ENCODE peak calls at places on chromosome 11, in nine cellular contexts. One of them, this sample, is unnamed.

GRCh38 chr11:111696556-111696955 is 69.6 kb downstream of the PPP2R1B start:
- DNase-seq in LNCaP clone FGC: no peak
- DNase-seq in NCI-H2081: no peak
- DNase-seq in activated naive CD4-positive, alpha-beta T cell treated with Interleukin-2 at 50 U/mL for 16 hours: no peak
- DNase-seq in activated CD8-positive, alpha-beta T cell treated with anti-CD3 and anti-CD28 coated beads, Interleukin-2, amount 10 ng/mL, durations not matched to agents 7 days and 5 days: no peak
- DNase-seq in esophagus squamous epithelium: no peak
- DNase-seq in fibroblast of the aortic adventitia: peak
- DNase-seq in DND-41: no peak
- DNase-seq in DMS53: no peak
- DNase-seq in this sample: no peak

GRCh38 chr11:12845739-12846358 is 163.3 kb upstream of the RASSF10 start:
- DNase-seq in LNCaP clone FGC: no peak
- DNase-seq in NCI-H2081: peak
- DNase-seq in activated naive CD4-positive, alpha-beta T cell treated with Interleukin-2 at 50 U/mL for 16 hours: no peak
- DNase-seq in activated CD8-positive, alpha-beta T cell treated with anti-CD3 and anti-CD28 coated beads, Interleukin-2, amount 10 ng/mL, durations not matched to agents 7 days and 5 days: no peak
- DNase-seq in esophagus squamous epithelium: no peak
- DNase-seq in fibroblast of the aortic adventitia: peak
- DNase-seq in DND-41: no peak
- DNase-seq in DMS53: peak
- DNase-seq in this sample: peak

GRCh38 chr11:76700177-76701100 is 29.9 kb upstream of the LRRC32 start:
- DNase-seq in LNCaP clone FGC: no peak
- DNase-seq in NCI-H2081: no peak
- DNase-seq in activated naive CD4-positive, alpha-beta T cell treated with Interleukin-2 at 50 U/mL for 16 hours: no peak
- DNase-seq in activated CD8-positive, alpha-beta T cell treated with anti-CD3 and anti-CD28 coated beads, Interleukin-2, amount 10 ng/mL, durations not matched to agents 7 days and 5 days: no peak
- DNase-seq in esophagus squamous epithelium: no peak
- DNase-seq in fibroblast of the aortic adventitia: peak
- DNase-seq in DND-41: no peak
- DNase-seq in DMS53: no peak
- DNase-seq in this sample: peak

GRCh38 chr11:112157274-112157766 is 6.6 kb downstream of the IL18 start:
- DNase-seq in LNCaP clone FGC: no peak
- DNase-seq in NCI-H2081: no peak
- DNase-seq in activated naive CD4-positive, alpha-beta T cell treated with Interleukin-2 at 50 U/mL for 16 hours: no peak
- DNase-seq in activated CD8-positive, alpha-beta T cell treated with anti-CD3 and anti-CD28 coated beads, Interleukin-2, amount 10 ng/mL, durations not matched to agents 7 days and 5 days: no peak
- DNase-seq in esophagus squamous epithelium: no peak
- DNase-seq in fibroblast of the aortic adventitia: peak
- DNase-seq in DND-41: no peak
- DNase-seq in DMS53: peak
- DNase-seq in this sample: no peak

GRCh38 chr11:66593303-66593635 is 284 bp downstream of the CCS start:
- DNase-seq in LNCaP clone FGC: no peak
- DNase-seq in NCI-H2081: no peak
- DNase-seq in activated naive CD4-positive, alpha-beta T cell treated with Interleukin-2 at 50 U/mL for 16 hours: no peak
- DNase-seq in activated CD8-positive, alpha-beta T cell treated with anti-CD3 and anti-CD28 coated beads, Interleukin-2, amount 10 ng/mL, durations not matched to agents 7 days and 5 days: no peak
- DNase-seq in esophagus squamous epithelium: no peak
- DNase-seq in fibroblast of the aortic adventitia: no peak
- DNase-seq in DND-41: no peak
- DNase-seq in DMS53: peak
- DNase-seq in this sample: no peak

GRCh38 chr11:17352925-17353227 is 1.3 kb downstream of the NCR3LG1 start:
- DNase-seq in LNCaP clone FGC: no peak
- DNase-seq in NCI-H2081: peak
- DNase-seq in activated naive CD4-positive, alpha-beta T cell treated with Interleukin-2 at 50 U/mL for 16 hours: peak
- DNase-seq in activated CD8-positive, alpha-beta T cell treated with anti-CD3 and anti-CD28 coated beads, Interleukin-2, amount 10 ng/mL, durations not matched to agents 7 days and 5 days: peak
- DNase-seq in esophagus squamous epithelium: no peak
- DNase-seq in fibroblast of the aortic adventitia: peak
- DNase-seq in DND-41: peak
- DNase-seq in DMS53: peak
- DNase-seq in this sample: no peak

GRCh38 chr11:907668-908067 is 2.9 kb downstream of the CHID1 start:
- DNase-seq in LNCaP clone FGC: no peak
- DNase-seq in NCI-H2081: no peak
- DNase-seq in activated naive CD4-positive, alpha-beta T cell treated with Interleukin-2 at 50 U/mL for 16 hours: no peak
- DNase-seq in activated CD8-positive, alpha-beta T cell treated with anti-CD3 and anti-CD28 coated beads, Interleukin-2, amount 10 ng/mL, durations not matched to agents 7 days and 5 days: no peak
- DNase-seq in esophagus squamous epithelium: no peak
- DNase-seq in fibroblast of the aortic adventitia: no peak
- DNase-seq in DND-41: no peak
- DNase-seq in DMS53: no peak
- DNase-seq in this sample: no peak

GRCh38 chr11:128428876-128429416 is 158.4 kb downstream of the ETS1 start:
- DNase-seq in LNCaP clone FGC: no peak
- DNase-seq in NCI-H2081: no peak
- DNase-seq in activated naive CD4-positive, alpha-beta T cell treated with Interleukin-2 at 50 U/mL for 16 hours: no peak
- DNase-seq in activated CD8-positive, alpha-beta T cell treated with anti-CD3 and anti-CD28 coated beads, Interleukin-2, amount 10 ng/mL, durations not matched to agents 7 days and 5 days: no peak
- DNase-seq in esophagus squamous epithelium: no peak
- DNase-seq in fibroblast of the aortic adventitia: no peak
- DNase-seq in DND-41: no peak
- DNase-seq in DMS53: peak
- DNase-seq in this sample: no peak

GRCh38 chr11:34327804-34328631 is 29.8 kb downstream of the ABTB2 start:
- DNase-seq in LNCaP clone FGC: no peak
- DNase-seq in NCI-H2081: peak
- DNase-seq in activated naive CD4-positive, alpha-beta T cell treated with Interleukin-2 at 50 U/mL for 16 hours: no peak
- DNase-seq in activated CD8-positive, alpha-beta T cell treated with anti-CD3 and anti-CD28 coated beads, Interleukin-2, amount 10 ng/mL, durations not matched to agents 7 days and 5 days: no peak
- DNase-seq in esophagus squamous epithelium: no peak
- DNase-seq in fibroblast of the aortic adventitia: peak
- DNase-seq in DND-41: no peak
- DNase-seq in DMS53: no peak
- DNase-seq in this sample: peak

GRCh38 chr11:2691355-2691761 is 8.4 kb downstream of the KCNQ1OT1 start:
- DNase-seq in LNCaP clone FGC: no peak
- DNase-seq in NCI-H2081: no peak
- DNase-seq in activated naive CD4-positive, alpha-beta T cell treated with Interleukin-2 at 50 U/mL for 16 hours: no peak
- DNase-seq in activated CD8-positive, alpha-beta T cell treated with anti-CD3 and anti-CD28 coated beads, Interleukin-2, amount 10 ng/mL, durations not matched to agents 7 days and 5 days: no peak
- DNase-seq in esophagus squamous epithelium: no peak
- DNase-seq in fibroblast of the aortic adventitia: no peak
- DNase-seq in DND-41: no peak
- DNase-seq in DMS53: no peak
- DNase-seq in this sample: no peak

GRCh38 chr11:15965562-15966250 is 390.6 kb downstream of the SOX6 start:
- DNase-seq in LNCaP clone FGC: no peak
- DNase-seq in NCI-H2081: no peak
- DNase-seq in activated naive CD4-positive, alpha-beta T cell treated with Interleukin-2 at 50 U/mL for 16 hours: no peak
- DNase-seq in activated CD8-positive, alpha-beta T cell treated with anti-CD3 and anti-CD28 coated beads, Interleukin-2, amount 10 ng/mL, durations not matched to agents 7 days and 5 days: no peak
- DNase-seq in esophagus squamous epithelium: no peak
- DNase-seq in fibroblast of the aortic adventitia: no peak
- DNase-seq in DND-41: no peak
- DNase-seq in DMS53: peak
- DNase-seq in this sample: no peak

GRCh38 chr11:67415501-67416304 is at the start of gene CARNS1:
- DNase-seq in LNCaP clone FGC: no peak
- DNase-seq in NCI-H2081: no peak
- DNase-seq in activated naive CD4-positive, alpha-beta T cell treated with Interleukin-2 at 50 U/mL for 16 hours: no peak
- DNase-seq in activated CD8-positive, alpha-beta T cell treated with anti-CD3 and anti-CD28 coated beads, Interleukin-2, amount 10 ng/mL, durations not matched to agents 7 days and 5 days: no peak
- DNase-seq in esophagus squamous epithelium: no peak
- DNase-seq in fibroblast of the aortic adventitia: no peak
- DNase-seq in DND-41: no peak
- DNase-seq in DMS53: peak
- DNase-seq in this sample: no peak

GRCh38 chr11:44623321-44623715 is 57.9 kb downstream of the CD82 start:
- DNase-seq in LNCaP clone FGC: no peak
- DNase-seq in NCI-H2081: peak
- DNase-seq in activated naive CD4-positive, alpha-beta T cell treated with Interleukin-2 at 50 U/mL for 16 hours: peak
- DNase-seq in activated CD8-positive, alpha-beta T cell treated with anti-CD3 and anti-CD28 coated beads, Interleukin-2, amount 10 ng/mL, durations not matched to agents 7 days and 5 days: peak
- DNase-seq in esophagus squamous epithelium: no peak
- DNase-seq in fibroblast of the aortic adventitia: no peak
- DNase-seq in DND-41: peak
- DNase-seq in DMS53: no peak
- DNase-seq in this sample: no peak

GRCh38 chr11:128764617-128765095 is 70.8 kb downstream of the FLI1 start:
- DNase-seq in LNCaP clone FGC: peak
- DNase-seq in NCI-H2081: peak
- DNase-seq in activated naive CD4-positive, alpha-beta T cell treated with Interleukin-2 at 50 U/mL for 16 hours: no peak
- DNase-seq in activated CD8-positive, alpha-beta T cell treated with anti-CD3 and anti-CD28 coated beads, Interleukin-2, amount 10 ng/mL, durations not matched to agents 7 days and 5 days: no peak
- DNase-seq in esophagus squamous epithelium: no peak
- DNase-seq in fibroblast of the aortic adventitia: no peak
- DNase-seq in DND-41: no peak
- DNase-seq in DMS53: peak
- DNase-seq in this sample: peak

GRCh38 chr11:10604340-10604748 is 35.9 kb upstream of the LYVE1 start:
- DNase-seq in LNCaP clone FGC: no peak
- DNase-seq in NCI-H2081: no peak
- DNase-seq in activated naive CD4-positive, alpha-beta T cell treated with Interleukin-2 at 50 U/mL for 16 hours: no peak
- DNase-seq in activated CD8-positive, alpha-beta T cell treated with anti-CD3 and anti-CD28 coated beads, Interleukin-2, amount 10 ng/mL, durations not matched to agents 7 days and 5 days: no peak
- DNase-seq in esophagus squamous epithelium: no peak
- DNase-seq in fibroblast of the aortic adventitia: no peak
- DNase-seq in DND-41: peak
- DNase-seq in DMS53: no peak
- DNase-seq in this sample: no peak

GRCh38 chr11:28618426-28618825 is 510.2 kb downstream of the METTL15 start:
- DNase-seq in LNCaP clone FGC: no peak
- DNase-seq in NCI-H2081: no peak
- DNase-seq in activated naive CD4-positive, alpha-beta T cell treated with Interleukin-2 at 50 U/mL for 16 hours: no peak
- DNase-seq in activated CD8-positive, alpha-beta T cell treated with anti-CD3 and anti-CD28 coated beads, Interleukin-2, amount 10 ng/mL, durations not matched to agents 7 days and 5 days: no peak
- DNase-seq in esophagus squamous epithelium: no peak
- DNase-seq in fibroblast of the aortic adventitia: peak
- DNase-seq in DND-41: no peak
- DNase-seq in DMS53: no peak
- DNase-seq in this sample: no peak

GRCh38 chr11:102111011-102111786 is 952 bp downstream of the YAP1 start:
- DNase-seq in LNCaP clone FGC: no peak
- DNase-seq in NCI-H2081: peak
- DNase-seq in activated naive CD4-positive, alpha-beta T cell treated with Interleukin-2 at 50 U/mL for 16 hours: peak
- DNase-seq in activated CD8-positive, alpha-beta T cell treated with anti-CD3 and anti-CD28 coated beads, Interleukin-2, amount 10 ng/mL, durations not matched to agents 7 days and 5 days: no peak
- DNase-seq in esophagus squamous epithelium: no peak
- DNase-seq in fibroblast of the aortic adventitia: peak
- DNase-seq in DND-41: no peak
- DNase-seq in DMS53: peak
- DNase-seq in this sample: no peak

GRCh38 chr11:2136209-2136951 is 2.8 kb downstream of the IGF2 start:
- DNase-seq in LNCaP clone FGC: no peak
- DNase-seq in NCI-H2081: no peak
- DNase-seq in activated naive CD4-positive, alpha-beta T cell treated with Interleukin-2 at 50 U/mL for 16 hours: no peak
- DNase-seq in activated CD8-positive, alpha-beta T cell treated with anti-CD3 and anti-CD28 coated beads, Interleukin-2, amount 10 ng/mL, durations not matched to agents 7 days and 5 days: no peak
- DNase-seq in esophagus squamous epithelium: no peak
- DNase-seq in fibroblast of the aortic adventitia: no peak
- DNase-seq in DND-41: no peak
- DNase-seq in DMS53: no peak
- DNase-seq in this sample: no peak

GRCh38 chr11:67310246-67311050 is 7.1 kb downstream of the SSH3 start:
- DNase-seq in LNCaP clone FGC: no peak
- DNase-seq in NCI-H2081: no peak
- DNase-seq in activated naive CD4-positive, alpha-beta T cell treated with Interleukin-2 at 50 U/mL for 16 hours: no peak
- DNase-seq in activated CD8-positive, alpha-beta T cell treated with anti-CD3 and anti-CD28 coated beads, Interleukin-2, amount 10 ng/mL, durations not matched to agents 7 days and 5 days: no peak
- DNase-seq in esophagus squamous epithelium: no peak
- DNase-seq in fibroblast of the aortic adventitia: no peak
- DNase-seq in DND-41: no peak
- DNase-seq in DMS53: no peak
- DNase-seq in this sample: no peak

GRCh38 chr11:2205214-2205770 is 33.7 kb upstream of the TH start:
- DNase-seq in LNCaP clone FGC: no peak
- DNase-seq in NCI-H2081: no peak
- DNase-seq in activated naive CD4-positive, alpha-beta T cell treated with Interleukin-2 at 50 U/mL for 16 hours: no peak
- DNase-seq in activated CD8-positive, alpha-beta T cell treated with anti-CD3 and anti-CD28 coated beads, Interleukin-2, amount 10 ng/mL, durations not matched to agents 7 days and 5 days: no peak
- DNase-seq in esophagus squamous epithelium: no peak
- DNase-seq in fibroblast of the aortic adventitia: no peak
- DNase-seq in DND-41: no peak
- DNase-seq in DMS53: no peak
- DNase-seq in this sample: no peak

GRCh38 chr11:61578819-61579218 is 2.1 kb downstream of the SYT7 start:
- DNase-seq in LNCaP clone FGC: no peak
- DNase-seq in NCI-H2081: no peak
- DNase-seq in activated naive CD4-positive, alpha-beta T cell treated with Interleukin-2 at 50 U/mL for 16 hours: no peak
- DNase-seq in activated CD8-positive, alpha-beta T cell treated with anti-CD3 and anti-CD28 coated beads, Interleukin-2, amount 10 ng/mL, durations not matched to agents 7 days and 5 days: no peak
- DNase-seq in esophagus squamous epithelium: no peak
- DNase-seq in fibroblast of the aortic adventitia: no peak
- DNase-seq in DND-41: no peak
- DNase-seq in DMS53: no peak
- DNase-seq in this sample: no peak

GRCh38 chr11:96323643-96323985 is 19.4 kb downstream of the MAML2 start:
- DNase-seq in LNCaP clone FGC: no peak
- DNase-seq in NCI-H2081: no peak
- DNase-seq in activated naive CD4-positive, alpha-beta T cell treated with Interleukin-2 at 50 U/mL for 16 hours: no peak
- DNase-seq in activated CD8-positive, alpha-beta T cell treated with anti-CD3 and anti-CD28 coated beads, Interleukin-2, amount 10 ng/mL, durations not matched to agents 7 days and 5 days: no peak
- DNase-seq in esophagus squamous epithelium: no peak
- DNase-seq in fibroblast of the aortic adventitia: no peak
- DNase-seq in DND-41: no peak
- DNase-seq in DMS53: no peak
- DNase-seq in this sample: no peak

GRCh38 chr11:88555018-88555828 is 217.7 kb upstream of the CTSC start:
- DNase-seq in LNCaP clone FGC: no peak
- DNase-seq in NCI-H2081: peak
- DNase-seq in activated naive CD4-positive, alpha-beta T cell treated with Interleukin-2 at 50 U/mL for 16 hours: no peak
- DNase-seq in activated CD8-positive, alpha-beta T cell treated with anti-CD3 and anti-CD28 coated beads, Interleukin-2, amount 10 ng/mL, durations not matched to agents 7 days and 5 days: no peak
- DNase-seq in esophagus squamous epithelium: no peak
- DNase-seq in fibroblast of the aortic adventitia: peak
- DNase-seq in DND-41: no peak
- DNase-seq in DMS53: peak
- DNase-seq in this sample: no peak

GRCh38 chr11:1540074-1540473 is 32.0 kb downstream of the DUSP8 start:
- DNase-seq in LNCaP clone FGC: no peak
- DNase-seq in NCI-H2081: no peak
- DNase-seq in activated naive CD4-positive, alpha-beta T cell treated with Interleukin-2 at 50 U/mL for 16 hours: no peak
- DNase-seq in activated CD8-positive, alpha-beta T cell treated with anti-CD3 and anti-CD28 coated beads, Interleukin-2, amount 10 ng/mL, durations not matched to agents 7 days and 5 days: no peak
- DNase-seq in esophagus squamous epithelium: no peak
- DNase-seq in fibroblast of the aortic adventitia: no peak
- DNase-seq in DND-41: no peak
- DNase-seq in DMS53: no peak
- DNase-seq in this sample: no peak

GRCh38 chr11:17371614-17372013 is 16.8 kb downstream of the KCNJ11 start:
- DNase-seq in LNCaP clone FGC: no peak
- DNase-seq in NCI-H2081: peak
- DNase-seq in activated naive CD4-positive, alpha-beta T cell treated with Interleukin-2 at 50 U/mL for 16 hours: no peak
- DNase-seq in activated CD8-positive, alpha-beta T cell treated with anti-CD3 and anti-CD28 coated beads, Interleukin-2, amount 10 ng/mL, durations not matched to agents 7 days and 5 days: no peak
- DNase-seq in esophagus squamous epithelium: no peak
- DNase-seq in fibroblast of the aortic adventitia: peak
- DNase-seq in DND-41: no peak
- DNase-seq in DMS53: peak
- DNase-seq in this sample: no peak

GRCh38 chr11:118115048-118115447 is 28.3 kb upstream of the SMIM35 start:
- DNase-seq in LNCaP clone FGC: no peak
- DNase-seq in NCI-H2081: no peak
- DNase-seq in activated naive CD4-positive, alpha-beta T cell treated with Interleukin-2 at 50 U/mL for 16 hours: no peak
- DNase-seq in activated CD8-positive, alpha-beta T cell treated with anti-CD3 and anti-CD28 coated beads, Interleukin-2, amount 10 ng/mL, durations not matched to agents 7 days and 5 days: no peak
- DNase-seq in esophagus squamous epithelium: no peak
- DNase-seq in fibroblast of the aortic adventitia: no peak
- DNase-seq in DND-41: no peak
- DNase-seq in DMS53: no peak
- DNase-seq in this sample: no peak

GRCh38 chr11:132258865-132259264 is 888.5 kb downstream of the NTM start:
- DNase-seq in LNCaP clone FGC: no peak
- DNase-seq in NCI-H2081: no peak
- DNase-seq in activated naive CD4-positive, alpha-beta T cell treated with Interleukin-2 at 50 U/mL for 16 hours: no peak
- DNase-seq in activated CD8-positive, alpha-beta T cell treated with anti-CD3 and anti-CD28 coated beads, Interleukin-2, amount 10 ng/mL, durations not matched to agents 7 days and 5 days: no peak
- DNase-seq in esophagus squamous epithelium: no peak
- DNase-seq in fibroblast of the aortic adventitia: peak
- DNase-seq in DND-41: no peak
- DNase-seq in DMS53: no peak
- DNase-seq in this sample: no peak

GRCh38 chr11:106344392-106344791 is 266.9 kb downstream of the AASDHPPT start:
- DNase-seq in LNCaP clone FGC: no peak
- DNase-seq in NCI-H2081: no peak
- DNase-seq in activated naive CD4-positive, alpha-beta T cell treated with Interleukin-2 at 50 U/mL for 16 hours: no peak
- DNase-seq in activated CD8-positive, alpha-beta T cell treated with anti-CD3 and anti-CD28 coated beads, Interleukin-2, amount 10 ng/mL, durations not matched to agents 7 days and 5 days: no peak
- DNase-seq in esophagus squamous epithelium: no peak
- DNase-seq in fibroblast of the aortic adventitia: peak
- DNase-seq in DND-41: no peak
- DNase-seq in DMS53: no peak
- DNase-seq in this sample: no peak

This sample was measured in NCI-H524.